ENCODE peak calls at places on chromosomes 12 and 14, in nine cellular contexts. Q is stomach, X is tibial nerve, L is A549, F is H1, M is transverse colon, K is upper lobe of left lung, D is ovary, H is K562. Z is an unnamed sample.

GRCh38 chr14:57611555-57612075 is 118.0 kb upstream of the CCDC198 start:
- DNase-seq in Q (no peak), X (no peak), L (no peak), F (no peak), M (no peak), K (no peak), D (no peak), H (no peak), Z (no peak)

GRCh38 chr12:59040651-59041050 is 120.3 kb upstream of the LRIG3 start:
- DNase-seq in Q (no peak), X (no peak), L (peak; percentile 33), F (no peak), M (no peak), K (no peak), D (no peak), H (no peak), Z (peak; percentile 61)

GRCh38 chr12:115898670-115899069 is 378.8 kb downstream of the MED13L start:
- DNase-seq in Q (no peak), X (no peak), L (peak; percentile 28), F (no peak), M (no peak), K (no peak), D (no peak), H (no peak), Z (no peak)

GRCh38 chr12:105231396-105231795 is 4.6 kb downstream of the APPL2 start:
- DNase-seq in Q (no peak), X (no peak), L (no peak), F (no peak), M (peak; percentile 59), K (no peak), D (no peak), H (no peak), Z (no peak)

GRCh38 chr12:16350682-16351081 is 3.2 kb downstream of the MGST1 start:
- DNase-seq in Q (no peak), X (peak; percentile 52), L (peak; percentile 81), F (no peak), M (no peak), K (peak; percentile 83), D (no peak), H (no peak), Z (peak; percentile 82)

GRCh38 chr12:78403681-78404080 is 460.9 kb upstream of the SYT1 start:
- DNase-seq in Q (no peak), X (no peak), L (no peak), F (no peak), M (no peak), K (no peak), D (no peak), H (no peak), Z (no peak)

GRCh38 chr12:34400423-34400881 is 378.2 kb downstream of the ALG10 start:
- DNase-seq in Q (peak; percentile 15), X (no peak), L (no peak), F (peak; percentile 6), M (peak; percentile 1), K (peak; percentile 11), D (peak; percentile 5), H (peak; percentile 0), Z (peak; percentile 59)

GRCh38 chr14:90299408-90299807 is 32.3 kb downstream of the NRDE2 start:
- DNase-seq in Q (peak; percentile 50), X (no peak), L (no peak), F (no peak), M (no peak), K (peak; percentile 71), D (no peak), H (no peak), Z (no peak)

GRCh38 chr12:55060470-55060869 is 40.7 kb downstream of the NEUROD4 start:
- DNase-seq in Q (no peak), X (no peak), L (no peak), F (no peak), M (no peak), K (no peak), D (no peak), H (peak; percentile 55), Z (no peak)

GRCh38 chr12:57816855-57817151 is 1.7 kb downstream of the AVIL start:
- DNase-seq in Q (no peak), X (no peak), L (no peak), F (no peak), M (peak; percentile 46), K (peak; percentile 68), D (no peak), H (peak; percentile 66), Z (peak; percentile 81)

GRCh38 chr12:90333939-90334338 is 621.0 kb downstream of the CCER1 start:
- DNase-seq in Q (no peak), X (no peak), L (peak; percentile 43), F (no peak), M (no peak), K (no peak), D (no peak), H (no peak), Z (no peak)

DNA sequence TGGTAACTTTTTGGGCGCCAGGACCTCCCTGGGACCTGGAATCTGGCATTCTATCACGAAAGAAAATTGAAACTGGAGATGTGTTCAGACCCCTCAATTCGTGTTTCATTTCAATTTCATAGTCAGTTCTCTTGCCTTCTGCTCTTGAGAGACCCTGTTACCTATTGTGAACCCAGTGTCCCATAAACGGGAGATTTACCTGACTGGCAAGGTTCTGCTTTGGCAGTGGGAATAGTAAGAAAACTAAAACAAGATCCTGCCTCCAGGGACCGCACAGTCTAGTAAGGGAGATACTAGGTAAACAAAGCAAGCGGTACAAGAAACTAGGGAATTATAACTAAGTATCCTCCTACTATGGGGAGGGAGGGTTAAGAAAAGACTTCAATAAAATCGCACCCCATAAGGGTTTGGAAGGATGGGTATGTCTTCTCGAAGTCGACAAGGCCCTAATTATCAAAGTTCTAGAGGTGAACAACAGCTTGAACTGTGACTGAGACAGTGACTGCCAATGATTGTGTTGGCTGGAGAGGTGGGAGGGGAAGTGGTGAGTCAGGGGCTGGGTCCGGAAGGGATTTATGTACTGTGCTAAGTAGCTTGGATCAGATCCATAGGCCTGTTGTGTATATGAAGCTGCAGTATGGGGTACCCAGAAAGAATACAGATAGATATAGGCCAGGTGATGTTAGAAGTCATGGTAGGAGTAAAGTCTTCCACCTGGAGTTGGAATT is 754 bp downstream of the ACSS3 start:
- DNase-seq in Q (no peak), X (no peak), L (no peak), F (no peak), M (no peak), K (peak; percentile 52), D (peak; percentile 56), H (no peak), Z (no peak)
- H3K27ac ChIP-seq in Q (peak overlapping the region; percentile 81), X (peak overlapping the region; percentile 81), L (no peak overlapping the region), F (no peak overlapping the region), M (peak overlapping the region; percentile 48), K (peak overlapping the region; percentile 85), D (peak overlapping the region; percentile 89), H (no peak overlapping the region), Z (peak overlapping the region; percentile 72)

DNA sequence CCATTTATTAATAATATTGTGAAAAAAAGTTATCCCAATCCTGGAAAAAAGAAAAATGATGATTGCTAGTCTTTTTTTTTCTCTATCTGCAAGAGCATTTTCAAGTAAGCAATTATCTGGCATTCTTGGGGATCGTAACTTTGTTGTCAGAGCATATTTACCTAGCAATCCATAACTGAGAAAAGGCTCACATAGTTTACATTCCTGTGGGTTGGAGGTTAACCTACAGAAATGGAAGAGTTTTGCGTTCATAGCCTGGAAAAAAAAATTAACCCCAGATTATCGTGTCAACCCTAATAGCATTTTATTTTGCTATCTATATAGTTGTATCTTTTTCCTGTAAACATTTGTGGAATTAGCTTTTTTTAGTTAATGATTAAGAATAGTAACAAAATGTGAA is 292.3 kb downstream of the DAD1 start:
- DNase-seq in Q (no peak), X (no peak), L (peak; percentile 53), F (no peak), M (no peak), K (no peak), D (no peak), H (no peak), Z (no peak)
- TF ChIP-seq EP300 in Q (no peak), X (no peak), L (no peak), F (no peak), M (no peak), K (no peak), D (no peak), H (no peak), Z (no peak)

DNA sequence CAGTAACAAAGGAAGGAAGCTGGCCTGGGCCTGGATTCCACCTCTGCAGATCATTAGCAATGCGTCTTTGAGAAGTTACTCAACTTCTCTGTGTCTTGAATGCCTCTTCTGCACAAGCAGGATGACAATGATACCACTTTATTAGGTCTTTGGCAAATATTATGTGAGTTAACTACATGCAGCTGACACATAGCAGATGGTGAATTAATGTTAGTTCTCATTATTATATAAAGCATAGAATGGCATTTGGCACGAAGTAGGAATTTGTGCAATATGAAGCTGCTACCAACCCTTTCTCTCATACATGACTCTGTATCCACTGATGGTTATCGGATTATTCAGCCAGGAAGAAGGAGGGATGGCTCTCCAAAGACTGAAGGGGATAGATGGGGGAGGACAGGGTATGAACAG is 1272.8 kb downstream of the AACS start:
- DNase-seq in Q (no peak), X (no peak), L (no peak), F (no peak), M (no peak), K (no peak), D (no peak), H (no peak), Z (no peak)
- H3K27ac ChIP-seq in Q (no peak overlapping the region), X (no peak overlapping the region), L (no peak overlapping the region), F (no peak overlapping the region), M (no peak overlapping the region), K (no peak overlapping the region), D (no peak overlapping the region), H (no peak overlapping the region), Z (no peak overlapping the region)

DNA sequence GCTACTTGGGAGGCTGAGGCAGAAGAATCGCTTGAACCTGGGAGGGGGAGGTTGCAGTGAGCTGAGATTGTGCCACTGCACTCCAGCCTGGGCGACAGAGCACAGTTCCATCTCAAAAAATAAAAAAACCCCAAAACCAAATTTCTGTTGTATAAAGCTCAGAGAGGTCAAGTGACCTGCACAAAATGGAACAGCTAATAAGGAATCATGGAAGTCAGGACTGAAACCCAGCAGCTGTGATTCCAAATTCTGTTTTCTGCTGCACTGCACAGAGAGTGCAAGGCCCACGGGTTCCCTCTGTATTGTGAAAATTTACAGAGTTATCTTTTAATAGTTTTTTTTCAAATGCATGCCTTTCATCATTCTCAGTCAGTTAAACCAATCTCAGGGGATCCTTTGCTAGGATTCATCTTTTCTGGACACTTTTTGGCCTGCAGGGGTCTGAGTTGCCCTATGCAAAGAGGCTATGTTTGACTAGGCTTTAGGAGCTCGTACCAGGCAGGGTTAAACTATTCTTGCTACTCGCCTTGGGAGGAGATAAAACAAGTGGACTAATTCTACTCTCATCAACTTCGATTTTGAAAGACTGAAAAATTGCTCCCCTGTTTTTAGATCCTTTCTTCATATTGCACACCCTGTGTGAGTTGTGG is 26.1 kb upstream of the AACS start:
- DNase-seq in Q (no peak), X (no peak), L (no peak), F (no peak), M (no peak), K (no peak), D (no peak), H (no peak), Z (peak; percentile 2)
- TF ChIP-seq EP300 in Q (no peak), X (no peak), L (no peak), F (no peak), M (no peak), K (no peak), D (no peak), H (no peak), Z (no peak)